ENCODE peak calls at places on chromosome 7, in seven cellular contexts. M is left ventricle myocardium inferior, I is heart right ventricle, D is K562, T is Panc1, F is vagina, C is astrocyte. X is an unnamed sample. For H3K4me1, the result is how much of the 10 kb centered on the place peaks cover.

GRCh38 chr7:33485746-33486491 is 356.6 kb downstream of the BBS9 start:
- DNase-seq in T (no peak), M (no peak), F (no peak), D (no peak), C (peak), I (no peak), X (no peak)

GRCh38 chr7:132683967-132684690 is 107.9 kb upstream of the PLXNA4 start:
- DNase-seq in F (no peak), C (no peak), T (no peak), I (no peak), D (no peak), M (no peak), X (peak)

GRCh38 chr7:98713411-98713810 is 96.3 kb downstream of the NPTX2 start:
- DNase-seq in C (no peak), M (no peak), T (no peak), F (no peak), D (no peak), I (no peak), X (no peak)

GRCh38 chr7:105691692-105692564 is 110.6 kb upstream of the EFCAB10 start:
- DNase-seq in M (peak), D (no peak), F (no peak), C (peak), T (no peak), I (peak), X (no peak)

GRCh38 chr7:2138146-2138765 is 94.5 kb downstream of the MAD1L1 start:
- DNase-seq in F (no peak), T (no peak), I (no peak), D (no peak), C (no peak), M (no peak), X (no peak)

GRCh38 chr7:119175916-119176627 is 951.6 kb downstream of the ANKRD7 start:
- DNase-seq in D (peak), I (peak), M (no peak), T (peak), F (no peak), C (peak), X (peak)

GRCh38 chr7:47786557-47787248 is 161.6 kb downstream of the PKD1L1 start:
- DNase-seq in I (no peak), T (peak), M (peak), C (peak), F (no peak), D (no peak), X (peak)

GRCh38 chr7:132084776-132085388 is 491.4 kb downstream of the PLXNA4 start:
- DNase-seq in M (no peak), T (no peak), C (no peak), D (peak), F (no peak), I (no peak), X (no peak)

GRCh38 chr7:71547426-71547825 is 415.5 kb downstream of the GALNT17 start:
- DNase-seq in I (no peak), M (no peak), D (no peak), C (no peak), F (no peak), T (no peak), X (no peak)

GRCh38 chr7:155230169-155230593 is 67.5 kb upstream of the INSIG1 start:
- DNase-seq in F (no peak), M (peak), C (peak), I (peak), T (peak), D (peak), X (no peak)

GRCh38 chr7:16200591-16200990 is 220.7 kb downstream of the CRPPA start:
- DNase-seq in C (no peak), I (no peak), F (no peak), T (no peak), D (no peak), M (no peak), X (no peak)

GRCh38 chr7:47521816-47522561 is 59.9 kb downstream of the TNS3 start:
- DNase-seq in C (no peak), D (no peak), I (no peak), M (no peak), F (no peak), T (no peak), X (no peak)

GRCh38 chr7:70736715-70737460 is 395.1 kb upstream of the GALNT17 start:
- DNase-seq in T (no peak), D (no peak), C (peak), I (no peak), F (no peak), M (no peak), X (peak)

GRCh38 chr7:75599244-75599771 is 107.2 kb downstream of the SPDYE5 start:
- DNase-seq in C (no peak), M (no peak), F (no peak), D (no peak), I (no peak), T (no peak), X (no peak)

GRCh38 chr7:105656922-105657521 is 75.7 kb upstream of the EFCAB10 start:
- DNase-seq in D (peak), I (no peak), T (no peak), F (no peak), M (no peak), C (no peak), X (peak)

GRCh38 chr7:3294432-3295100 is 6.5 kb upstream of the SDK1 start:
- DNase-seq in D (no peak), C (no peak), M (no peak), T (no peak), I (no peak), F (no peak), X (no peak)

GRCh38 chr7:42981595-42981994 is 49.4 kb downstream of the MRPL32 start:
- DNase-seq in C (no peak), F (no peak), I (no peak), D (no peak), M (no peak), T (no peak), X (no peak)

GRCh38 chr7:11760372-11760771 is 71.6 kb downstream of the THSD7A start:
- DNase-seq in F (no peak), M (no peak), I (no peak), D (no peak), C (no peak), T (no peak), X (no peak)

GRCh38 chr7:132400667-132401142 is 175.6 kb downstream of the PLXNA4 start:
- DNase-seq in F (no peak), D (no peak), C (no peak), I (no peak), M (no peak), T (no peak), X (no peak)

GRCh38 chr7:25083201-25083600 is 41.9 kb downstream of the CYCS start:
- DNase-seq in I (no peak), T (no peak), C (no peak), D (no peak), F (no peak), M (no peak), X (no peak)

GRCh38 chr7:140541513-140542192 is 62.3 kb upstream of the MKRN1 start:
- DNase-seq in D (peak), F (no peak), I (peak), M (peak), T (peak), C (peak), X (peak)

GRCh38 chr7:1423266-1423811 is 35.9 kb downstream of the MICALL2 start:
- DNase-seq in D (no peak), C (no peak), F (no peak), T (no peak), M (no peak), I (no peak), X (no peak)

GRCh38 chr7:36911788-36912187 is 187.5 kb upstream of the AOAH start:
- DNase-seq in C (peak), I (no peak), M (no peak), T (no peak), F (no peak), D (no peak), X (no peak)

GRCh38 chr7:102289051-102289450 is 2.4 kb downstream of the SH2B2 start:
- DNase-seq in F (no peak), C (no peak), D (no peak), T (no peak), I (no peak), M (no peak), X (no peak)

GRCh38 chr7:108253275-108254044 is 123.3 kb upstream of the LAMB4 start:
- DNase-seq in T (no peak), F (no peak), D (no peak), M (no peak), C (peak), I (no peak), X (no peak)

GRCh38 chr7:157604661-157605381 is 268.0 kb downstream of the DNAJB6 start:
- DNase-seq in I (no peak), M (no peak), C (no peak), D (no peak), F (no peak), T (no peak), X (no peak)

GRCh38 chr7:47588704-47589225 is 6.9 kb upstream of the TNS3 start:
- DNase-seq in M (no peak), C (no peak), T (no peak), I (no peak), D (no peak), F (no peak), X (no peak)

DNA sequence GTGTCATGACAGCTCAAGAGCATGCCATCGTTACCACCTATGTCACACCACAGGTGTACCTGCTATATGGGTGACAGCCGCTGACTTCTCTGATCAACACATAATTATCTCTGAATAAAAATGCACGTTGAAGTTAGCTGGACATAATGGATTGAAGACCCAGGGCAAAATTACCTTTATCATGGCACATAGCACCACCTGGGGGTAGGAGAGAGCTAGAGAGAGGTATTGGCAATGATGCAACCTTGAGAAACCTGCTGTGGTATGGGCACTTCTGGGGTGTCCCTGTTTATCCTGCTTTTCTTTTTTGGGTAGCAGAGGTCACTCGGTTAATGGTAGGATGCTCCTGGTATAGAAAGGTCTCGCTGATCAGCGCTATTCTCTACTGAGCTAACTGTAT is 323.3 kb downstream of the TFEC start:
- DNase-seq in D (no peak), C (no peak), M (no peak), I (no peak), F (no peak), T (no peak), X (peak)
- TF ChIP-seq CTCF in D (no peak), C (peak), M (peak), I (no peak), F (no peak), T (peak), X (peak)

DNA sequence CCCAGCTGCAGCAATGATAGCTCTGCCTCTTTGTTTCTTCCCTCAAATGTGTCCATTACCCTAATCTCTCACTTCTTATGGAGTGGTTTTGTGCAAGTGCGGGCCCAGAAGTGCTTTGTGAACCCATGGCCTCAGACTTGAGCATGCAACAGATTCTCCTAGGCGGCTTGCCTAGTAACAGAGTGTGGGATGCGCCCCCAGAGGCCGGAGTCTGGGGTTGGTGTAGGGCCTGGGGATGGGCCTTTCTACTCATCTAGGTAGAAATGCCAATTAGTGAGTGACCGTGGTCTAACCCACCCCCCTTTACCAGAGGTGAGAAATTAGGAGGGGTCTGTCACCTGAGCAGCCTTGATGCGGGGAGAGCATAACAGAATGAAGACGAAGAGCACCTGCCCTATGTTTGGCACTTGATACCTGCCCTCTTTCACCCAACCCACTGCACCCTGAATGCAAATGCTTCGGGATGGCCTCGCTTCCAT is 7.0 kb upstream of the IGFBP1 start:
- DNase-seq in C (no peak), D (no peak), T (no peak), F (no peak), M (no peak), I (no peak), X (no peak)
- H3K4me1 ChIP-seq in C (under half), D (under half), T (under half), F (under half), M (under half), I (under half), X (under half)

GRCh38 chr7:22872087-22872807 is 49.6 kb upstream of the TOMM7 start:
- DNase-seq in D (no peak), C (no peak), I (no peak), M (no peak), T (no peak), F (no peak), X (no peak)
- H3K4me3 ChIP-seq in D (no peak), C (no peak), I (no peak), M (no peak), T (no peak), F (no peak), X (no peak)

GRCh38 chr7:142334236-142334635 is 76.4 kb upstream of the PRSS58 start:
- DNase-seq in D (no peak), F (no peak), M (no peak), I (no peak), C (no peak), T (no peak), X (no peak)

GRCh38 chr7:142337406-142338001 is 79.6 kb upstream of the PRSS58 start:
- DNase-seq in F (no peak), I (no peak), D (no peak), C (no peak), M (no peak), T (no peak), X (no peak)

GRCh38 chr7:142334806-142335205 is 76.9 kb upstream of the PRSS58 start:
- DNase-seq in F (no peak), I (no peak), C (no peak), T (no peak), D (no peak), M (no peak), X (no peak)

DNA sequence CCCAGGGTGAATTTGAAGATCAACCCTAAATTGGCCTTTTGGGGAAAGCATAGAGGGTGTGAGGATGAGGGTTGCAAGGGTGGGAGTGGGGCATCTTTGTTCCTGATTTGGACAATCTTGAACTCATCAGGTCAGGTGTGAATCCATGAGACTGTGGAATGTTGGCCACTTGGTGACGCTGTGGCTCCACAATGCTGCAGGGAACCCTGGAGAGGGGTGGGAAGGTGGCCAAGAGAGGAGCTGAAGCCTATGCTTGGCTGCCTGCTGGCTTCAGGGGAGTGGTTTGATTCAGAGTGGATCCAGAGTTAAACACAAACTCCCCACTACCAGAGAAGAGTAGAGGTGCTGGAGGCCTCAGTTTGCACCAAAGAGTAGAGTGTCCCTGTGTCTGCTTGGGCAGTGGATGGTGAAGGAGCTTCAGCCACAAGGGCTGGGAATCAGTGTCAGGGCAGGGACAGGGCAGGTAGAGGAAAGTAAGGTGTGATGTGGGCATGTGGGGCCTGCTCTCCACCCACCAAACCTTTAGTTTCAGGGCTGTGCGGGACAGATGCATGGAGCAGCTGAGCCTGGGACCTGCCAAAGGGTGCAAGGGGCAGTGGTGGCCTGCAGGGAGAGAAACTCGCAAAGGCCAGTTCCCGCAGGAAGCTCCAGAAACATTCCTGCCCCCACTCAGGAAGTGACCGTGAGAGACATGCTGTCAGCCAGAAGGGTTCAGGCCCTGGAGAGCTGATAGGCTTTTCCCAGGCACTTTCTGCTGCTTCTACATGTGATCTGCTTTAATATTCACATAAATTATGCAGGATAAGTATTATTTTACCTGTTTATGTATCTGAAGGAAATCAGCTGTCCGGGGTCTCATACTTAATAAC is 81.0 kb upstream of the PRSS58 start:
- DNase-seq in D (no peak), C (no peak), F (no peak), M (no peak), T (no peak), I (no peak), X (peak)
- TF ChIP-seq CTCF in D (peak), C (peak), F (no peak), M (no peak), T (peak), I (no peak), X (peak)

GRCh38 chr7:18524248-18524647 is 28.7 kb downstream of the HDAC9 start:
- DNase-seq in C (no peak), F (no peak), T (no peak), D (no peak), M (no peak), I (no peak), X (no peak)
- H3K4me1 ChIP-seq in C (under half), F (under half), T (under half), D (under half), M (half or more), I (under half), X (under half)

DNA sequence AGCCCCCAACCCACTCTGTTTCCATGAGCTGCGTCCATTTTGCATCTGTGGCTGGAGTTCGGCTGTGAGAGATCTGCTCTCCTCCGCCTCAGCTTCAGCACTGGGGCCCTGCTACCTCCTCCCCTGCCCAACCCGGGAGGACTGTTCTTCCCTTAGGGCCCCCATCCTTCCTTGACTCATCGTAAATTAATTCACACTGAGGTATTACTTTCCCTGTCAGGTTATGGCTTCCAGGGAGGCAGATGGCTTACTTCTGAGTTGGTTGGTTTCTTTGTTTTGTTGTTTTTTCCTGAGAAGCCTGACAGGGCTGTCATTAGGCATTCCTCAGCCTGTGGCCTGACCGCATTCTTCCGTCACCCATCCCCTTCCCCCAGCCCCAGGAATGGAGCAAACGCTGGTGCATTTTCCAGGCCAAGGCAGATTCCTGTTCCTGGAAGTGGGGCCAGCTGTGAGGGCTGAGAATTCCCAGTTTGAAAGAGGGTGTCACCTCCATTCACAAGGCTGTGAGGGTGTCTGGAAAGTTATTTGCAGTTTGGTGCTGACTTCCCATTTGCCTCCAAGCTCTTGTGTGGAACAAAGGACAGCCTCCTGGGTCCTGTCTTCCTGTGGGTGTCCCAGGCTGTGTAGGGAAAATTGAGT is 11.6 kb downstream of the CPA5 start:
- DNase-seq in C (peak), M (peak), D (no peak), T (peak), I (peak), F (no peak), X (peak)
- H3K4me3 ChIP-seq in C (peak), M (no peak), D (no peak), T (no peak), I (no peak), F (no peak), X (no peak)

GRCh38 chr7:5425507-5426225 is 2.0 kb upstream of the TNRC18 start:
- DNase-seq in T (no peak), I (peak), C (peak), M (peak), F (no peak), D (peak), X (peak)
- TF ChIP-seq CTCF in T (no peak), I (no peak), C (no peak), M (no peak), F (no peak), D (no peak), X (no peak)

X was measured in cardiac muscle cell.